ENCODE peak calls at places on chromosomes 13 and 19, in eight cellular contexts. Z, Y, A, C, O, D, L and E are unnamed samples.

GRCh38 chr13:97559030-97559429 is 125.1 kb downstream of the RAP2A start:
- DNase-seq in C (no peak), Z (no peak), Y (no peak), A (no peak), L (no peak), O (no peak), D (no peak), E (no peak)

GRCh38 chr13:36341718-36342117 is 4.5 kb downstream of the SPART start:
- DNase-seq in Y (no peak), A (no peak), D (no peak), O (no peak), Z (no peak), L (no peak), C (no peak), E (no peak)

GRCh38 chr19:17671906-17672305 is 16.2 kb downstream of the UNC13A start:
- DNase-seq in D (peak; percentile 68), C (no peak), O (no peak), Z (no peak), L (no peak), Y (no peak), A (peak; percentile 37), E (no peak)

GRCh38 chr13:66087149-66087780 is 1142.9 kb downstream of the PCDH9 start:
- DNase-seq in Y (no peak), D (no peak), O (no peak), C (no peak), L (no peak), A (no peak), Z (no peak), E (no peak)

GRCh38 chr13:28110414-28110813 is 10.0 kb upstream of the FLT3 start:
- DNase-seq in Z (no peak), O (no peak), D (no peak), L (no peak), A (no peak), Y (no peak), C (no peak), E (no peak)

GRCh38 chr13:80586356-80586755 is 245.4 kb upstream of the SPRY2 start:
- DNase-seq in C (no peak), A (no peak), L (no peak), D (no peak), Z (no peak), O (no peak), Y (no peak), E (no peak)

GRCh38 chr13:41137951-41138350 is 5.3 kb upstream of the KBTBD6 start:
- DNase-seq in A (no peak), L (no peak), Z (no peak), Y (no peak), D (no peak), O (no peak), C (no peak), E (no peak)

GRCh38 chr13:50453238-50453637 is 390.3 kb downstream of the DLEU7 start:
- DNase-seq in Y (no peak), Z (no peak), O (no peak), D (no peak), C (no peak), A (no peak), L (no peak), E (no peak)

GRCh38 chr19:1862424-1863307 is 713 bp downstream of the KLF16 start:
- DNase-seq in C (no peak), L (peak; percentile 63), A (peak; percentile 44), Z (peak; percentile 79), Y (no peak), O (peak; percentile 61), D (no peak), E (no peak)

GRCh38 chr13:45269204-45269603 is 68.4 kb upstream of the KCTD4 start:
- DNase-seq in Y (no peak), D (no peak), L (no peak), A (no peak), C (no peak), O (no peak), Z (no peak), E (no peak)

GRCh38 chr13:37656247-37656940 is 57.8 kb upstream of the POSTN start:
- DNase-seq in Z (no peak), L (no peak), Y (no peak), D (no peak), A (peak; percentile 51), O (no peak), C (no peak), E (no peak)

GRCh38 chr13:83057119-83057518 is 825.2 kb downstream of the SLITRK1 start:
- DNase-seq in D (no peak), O (no peak), A (no peak), C (no peak), L (no peak), Y (no peak), Z (no peak), E (no peak)

GRCh38 chr19:5131031-5131865 is 162.3 kb downstream of the KDM4B start:
- DNase-seq in Z (no peak), C (no peak), O (no peak), D (no peak), Y (no peak), A (no peak), L (peak; percentile 74), E (no peak)

GRCh38 chr19:52190679-52191293 is 934 bp downstream of the PPP2R1A start:
- DNase-seq in L (no peak), O (peak; percentile 32), Z (peak; percentile 68), C (peak; percentile 29), A (peak; percentile 5), D (no peak), Y (no peak), E (no peak)

GRCh38 chr19:38711726-38712153 is 32.5 kb downstream of the CAPN12 start:
- DNase-seq in O (peak; percentile 60), D (no peak), C (no peak), A (no peak), Z (no peak), Y (no peak), L (no peak), E (no peak)

GRCh38 chr13:33281951-33282595 is 3.5 kb downstream of the STARD13 start:
- DNase-seq in A (no peak), Z (no peak), L (no peak), C (no peak), D (no peak), O (no peak), Y (no peak), E (no peak)

GRCh38 chr19:3398114-3398899 is 31.9 kb downstream of the NFIC start:
- DNase-seq in C (peak; percentile 83), O (peak; percentile 77), Z (peak; percentile 89), D (no peak), Y (peak; percentile 71), A (no peak), L (no peak), E (no peak)

GRCh38 chr13:39364797-39365468 is 238.1 kb downstream of the LHFPL6 start:
- DNase-seq in D (peak; percentile 0), L (no peak), Z (no peak), A (peak; percentile 19), C (no peak), O (no peak), Y (no peak), E (no peak)

GRCh38 chr13:74200081-74200480 is 65.9 kb upstream of the KLF12 start:
- DNase-seq in D (no peak), O (no peak), Z (no peak), L (no peak), Y (no peak), C (no peak), A (no peak), E (no peak)

GRCh38 chr13:74193391-74193790 is 59.2 kb upstream of the KLF12 start:
- DNase-seq in A (no peak), D (no peak), Y (no peak), O (no peak), C (no peak), L (no peak), Z (no peak), E (no peak)

GRCh38 chr13:74197686-74198085 is 63.5 kb upstream of the KLF12 start:
- DNase-seq in C (no peak), L (no peak), O (no peak), D (no peak), Z (no peak), A (no peak), Y (no peak), E (no peak)

GRCh38 chr13:74191036-74191809 is 57.0 kb upstream of the KLF12 start:
- DNase-seq in D (no peak), A (no peak), Y (no peak), Z (no peak), L (no peak), O (no peak), C (no peak), E (no peak)

GRCh38 chr13:74194856-74195255 is 60.7 kb upstream of the KLF12 start:
- DNase-seq in C (no peak), A (no peak), D (no peak), Y (no peak), L (no peak), Z (no peak), O (no peak), E (no peak)
- TF ChIP-seq CTCF in C (no peak), A (no peak), D (no peak), Y (no peak), L (no peak), Z (no peak), O (no peak), E (no peak)

GRCh38 chr19:610071-610800 is 20.6 kb downstream of the HCN2 start:
- DNase-seq in O (no peak), L (peak; percentile 46), Z (no peak), A (no peak), C (peak; percentile 41), Y (no peak), D (no peak), E (peak; percentile 52)
- H3K27ac ChIP-seq in O (no peak overlapping the region), L (peak overlapping the region; percentile 55), Z (peak overlapping the region; percentile 18), A (no peak overlapping the region), C (peak overlapping the region; percentile 63), Y (peak overlapping the region; percentile 84), D (no peak overlapping the region), E (peak overlapping the region; percentile 67)

DNA sequence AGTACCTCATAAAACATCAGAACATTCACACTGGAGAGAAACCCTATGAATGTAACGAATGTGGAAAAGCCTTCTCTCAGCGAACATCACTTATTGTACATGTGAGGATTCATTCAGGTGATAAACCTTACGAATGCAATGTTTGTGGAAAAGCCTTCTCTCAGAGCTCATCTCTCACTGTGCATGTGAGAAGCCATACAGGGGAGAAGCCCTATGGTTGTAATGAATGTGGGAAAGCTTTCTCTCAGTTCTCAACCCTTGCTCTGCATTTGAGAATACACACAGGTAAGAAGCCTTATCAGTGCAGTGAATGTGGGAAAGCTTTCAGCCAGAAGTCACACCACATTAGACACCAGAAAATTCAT is 22.0 kb downstream of the ZNF146 start:
- DNase-seq in A (no peak), Y (no peak), C (no peak), D (no peak), L (no peak), Z (no peak), O (no peak), E (no peak)
- H3K9me3 ChIP-seq in A (peaks cover 69% of the 10 kb centered on the region), Y (peaks cover 33% of the 10 kb centered on the region), C (peaks cover 98% of the 10 kb centered on the region), D (peaks cover 41% of the 10 kb centered on the region), L (peaks cover 39% of the 10 kb centered on the region), Z (no peaks in the 10 kb centered on the region), O (peaks cover 13% of the 10 kb centered on the region), E (peaks cover 90% of the 10 kb centered on the region)

GRCh38 chr13:77584111-77584510 is 48.6 kb downstream of the SCEL start:
- DNase-seq in L (no peak), D (no peak), O (no peak), Z (peak; percentile 72), C (no peak), A (no peak), Y (no peak), E (no peak)

GRCh38 chr13:77580748-77581147 is 45.2 kb downstream of the SCEL start:
- DNase-seq in Y (no peak), D (no peak), L (no peak), C (no peak), Z (no peak), O (no peak), A (no peak), E (no peak)

GRCh38 chr13:77579971-77580370 is 44.5 kb downstream of the SCEL start:
- DNase-seq in A (no peak), L (no peak), Z (no peak), C (no peak), D (no peak), Y (no peak), O (no peak), E (no peak)

GRCh38 chr13:77583551-77583950 is 48.0 kb downstream of the SCEL start:
- DNase-seq in A (no peak), Z (no peak), D (no peak), Y (no peak), L (no peak), O (no peak), C (no peak), E (no peak)
- TF ChIP-seq CTCF in A (no peak), Z (no peak), D (no peak), Y (no peak), L (no peak), O (no peak), C (no peak), E (no peak)